ENCODE peak calls at places on chromosomes 11 and 22, in nine cellular contexts. O is esophagus squamous epithelium, K is HFF-Myc, D is dorsolateral prefrontal cortex, A is psoas muscle, P is astrocyte of the cerebellum, R is endothelial cell of umbilical vein, T is hepatocyte, B is AG10803. J is an unnamed sample.

GRCh38 chr11:128929991-128930390 is 12.7 kb downstream of the TP53AIP1 start:
- DNase-seq in A (no peak), P (peak), O (no peak), R (no peak), K (no peak), B (peak), T (no peak), D (no peak), J (peak)

GRCh38 chr22:21641417-21641794 is 696 bp upstream of the SDF2L1 start:
- DNase-seq in P (no peak), K (no peak), A (peak), B (peak), D (no peak), T (peak), O (no peak), R (peak), J (peak)

GRCh38 chr22:36355362-36355761 is 32.4 kb downstream of the MYH9 start:
- DNase-seq in O (no peak), R (no peak), B (peak), D (no peak), K (no peak), A (no peak), P (no peak), T (no peak), J (peak)

GRCh38 chr22:49372111-49372529 is 455.6 kb downstream of the BRD1 start:
- DNase-seq in D (no peak), R (no peak), B (no peak), T (no peak), K (no peak), A (no peak), P (no peak), O (no peak), J (no peak)

GRCh38 chr11:35083181-35084061 is 55.5 kb upstream of the CD44 start:
- DNase-seq in A (peak), D (peak), K (peak), B (peak), P (peak), R (no peak), O (peak), T (peak), J (peak)

GRCh38 chr22:17845340-17845739 is 71.1 kb upstream of the BID start:
- DNase-seq in B (no peak), K (no peak), O (no peak), A (no peak), R (no peak), D (no peak), T (no peak), P (no peak), J (no peak)

GRCh38 chr22:49507607-49508292 is 319.9 kb downstream of the BRD1 start:
- DNase-seq in T (no peak), A (no peak), O (no peak), K (no peak), P (no peak), D (no peak), R (no peak), B (no peak), J (no peak)

GRCh38 chr11:57224537-57224936 is 12.5 kb downstream of the APLNR start:
- DNase-seq in P (no peak), A (no peak), K (no peak), D (no peak), B (peak), R (no peak), O (no peak), T (no peak), J (peak)

GRCh38 chr11:89175796-89176195 is 1.9 kb upstream of the TYR start:
- DNase-seq in R (no peak), T (no peak), D (no peak), B (peak), K (no peak), P (no peak), A (no peak), O (no peak), J (peak)

GRCh38 chr11:20154381-20154780 is 5.9 kb downstream of the DBX1 start:
- DNase-seq in B (peak), R (no peak), D (no peak), P (no peak), A (no peak), K (no peak), O (no peak), T (no peak), J (peak)

GRCh38 chr22:36753120-36753802 is 22.7 kb downstream of the IFT27 start:
- DNase-seq in T (peak), R (no peak), P (no peak), O (no peak), K (no peak), D (peak), A (no peak), B (no peak), J (no peak)

GRCh38 chr11:123069878-123070821 is 8.2 kb upstream of the HSPA8 start:
- DNase-seq in O (no peak), A (no peak), B (no peak), R (no peak), P (no peak), K (no peak), D (no peak), T (no peak), J (peak)

GRCh38 chr11:101582242-101583052 is 1.4 kb downstream of the TRPC6 start:
- DNase-seq in K (no peak), O (no peak), P (no peak), R (no peak), A (peak), B (no peak), T (peak), D (no peak), J (no peak)

GRCh38 chr11:9568854-9569587 is 4.4 kb upstream of the WEE1 start:
- DNase-seq in K (peak), T (peak), R (peak), P (peak), B (peak), D (no peak), A (peak), O (no peak), J (peak)

GRCh38 chr11:99452076-99452475 is 431.3 kb downstream of the CNTN5 start:
- DNase-seq in D (no peak), P (no peak), A (no peak), T (no peak), R (no peak), B (no peak), O (no peak), K (no peak), J (no peak)

GRCh38 chr11:19742595-19743292 is 30.1 kb downstream of the NAV2 start:
- DNase-seq in T (peak), K (peak), O (no peak), D (peak), R (peak), P (peak), A (peak), B (peak), J (peak)

DNA sequence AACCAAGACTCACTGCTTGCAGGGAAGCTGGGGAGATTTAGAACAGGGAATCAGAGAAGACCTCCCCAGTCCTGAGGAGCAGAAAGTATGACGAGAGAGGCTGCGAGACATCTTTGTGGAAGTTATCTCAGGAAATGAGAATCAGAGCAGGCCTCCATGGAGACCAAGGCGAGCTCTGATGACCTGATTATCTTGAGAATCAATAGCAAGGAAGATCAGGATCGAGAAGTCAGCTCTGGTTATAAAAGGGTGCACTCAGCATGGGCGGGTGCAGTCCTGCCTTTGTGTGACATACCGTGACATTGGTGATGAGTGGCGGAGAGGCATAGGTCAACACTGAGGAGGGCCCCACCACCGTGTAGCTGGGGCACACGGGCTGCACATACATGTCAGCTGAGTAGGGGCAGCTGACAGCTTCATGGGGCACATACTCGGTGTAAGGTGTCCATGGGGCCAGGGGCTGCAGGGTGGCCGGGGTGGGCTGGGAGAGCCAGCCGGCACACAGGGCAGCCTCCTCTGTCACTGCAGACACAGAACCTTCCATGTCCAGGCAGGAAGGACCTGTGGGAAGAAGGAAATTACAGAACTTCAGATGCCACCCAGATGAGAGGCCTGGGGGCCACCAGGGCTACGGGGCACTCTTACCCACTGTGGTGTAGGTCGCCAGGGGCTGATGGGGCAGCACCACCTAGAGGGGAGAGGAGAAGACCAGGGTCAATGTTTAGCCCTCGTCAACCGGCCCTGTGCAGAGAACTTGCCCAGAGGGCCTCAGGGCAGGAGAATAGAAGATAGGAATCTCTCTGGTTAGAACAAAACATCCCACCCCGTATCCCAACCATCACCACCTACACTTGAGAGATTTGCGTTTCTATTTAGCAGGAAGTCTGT is 21.7 kb downstream of the POU2AF1 start:
- DNase-seq in D (no peak), A (no peak), T (no peak), O (no peak), R (no peak), B (no peak), K (no peak), P (no peak), J (no peak)
- TF ChIP-seq CTCF in D (no peak), A (no peak), T (no peak), O (no peak), R (no peak), B (no peak), K (no peak), P (no peak), J (no peak)

DNA sequence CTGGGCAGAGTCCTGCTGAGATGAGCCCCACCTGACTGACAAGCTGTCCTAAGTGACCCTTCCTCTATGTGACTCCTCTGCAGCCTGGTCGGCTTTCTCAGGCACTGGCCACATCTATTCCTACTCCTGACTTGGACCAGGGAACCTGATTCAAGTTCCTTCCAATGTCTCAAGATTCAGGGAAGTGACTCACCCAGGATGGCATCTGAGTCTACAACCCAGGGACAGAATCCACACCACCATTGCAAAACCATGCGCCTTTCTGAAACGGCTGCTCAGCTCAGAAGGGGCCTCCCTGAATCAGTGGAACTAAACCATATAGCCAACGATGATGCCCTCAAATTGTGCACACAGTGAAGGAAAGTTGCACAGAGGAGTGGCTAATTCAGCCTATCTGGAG is 63.9 kb upstream of the CSNK2A3 start:
- DNase-seq in T (no peak), K (no peak), B (peak), P (peak), A (no peak), D (no peak), R (no peak), O (no peak), J (peak)
- H3K4me3 ChIP-seq in T (no peak), K (no peak), B (no peak), P (no peak), A (no peak), D (no peak), R (no peak), O (no peak), J (no peak)

DNA sequence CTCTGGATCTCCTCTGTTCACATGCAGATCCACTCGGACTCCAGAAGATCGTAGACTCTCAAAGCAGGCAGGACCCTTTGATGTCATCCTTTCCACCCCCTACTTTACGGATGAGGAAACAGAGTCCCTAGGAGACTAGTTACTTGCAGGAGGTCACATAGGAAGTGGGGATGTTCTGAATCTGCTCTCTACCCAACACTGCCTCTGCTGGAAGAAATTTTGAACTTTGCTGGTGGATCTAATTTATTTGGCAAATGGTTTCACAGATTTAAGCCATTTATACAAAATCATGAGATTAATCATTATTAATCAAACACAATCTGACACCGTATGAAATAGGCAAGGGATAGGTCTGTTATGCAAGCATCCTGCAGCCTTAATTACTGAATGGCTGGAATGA is 55.0 kb upstream of the USP47 start:
- DNase-seq in B (peak), R (peak), K (no peak), P (peak), O (no peak), T (peak), D (no peak), A (no peak), J (peak)
- TF ChIP-seq CTCF in B (peak), R (peak), K (peak), P (peak), O (peak), T (peak), D (peak), A (peak), J (peak)

DNA sequence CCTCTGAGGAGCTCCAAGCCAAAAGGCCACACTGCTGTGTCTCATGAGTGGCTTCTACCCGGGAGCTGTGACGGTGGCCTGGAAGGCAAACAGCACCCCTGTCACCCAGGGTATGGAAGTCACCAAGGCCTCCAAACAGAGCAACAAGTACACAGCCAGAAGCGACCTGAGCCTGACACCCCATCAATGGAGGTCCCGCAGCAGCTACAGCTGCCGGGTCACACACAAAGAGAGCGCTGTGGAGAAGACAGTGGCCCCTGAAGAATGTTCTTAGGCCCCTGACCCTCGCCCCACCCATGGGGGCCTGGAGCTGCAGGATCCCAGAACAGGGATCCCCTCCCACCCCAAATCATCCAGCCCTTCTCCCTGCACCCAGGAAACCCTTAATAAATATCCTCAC is 4.9 kb downstream of the RFPL2 start:
- DNase-seq in A (no peak), R (no peak), P (no peak), T (no peak), D (no peak), O (no peak), K (no peak), B (no peak), J (no peak)
- H3K4me3 ChIP-seq in A (no peak), R (no peak), P (no peak), T (no peak), D (no peak), O (no peak), K (no peak), B (no peak), J (no peak)

GRCh38 chr11:119155733-119156492 is 7.1 kb downstream of the ABCG4 start:
- DNase-seq in T (no peak), B (no peak), O (no peak), P (no peak), D (no peak), R (no peak), K (no peak), A (no peak), J (no peak)
- TF ChIP-seq CTCF in T (no peak), B (peak), O (no peak), P (no peak), D (no peak), R (peak), K (peak), A (no peak), J (peak)

GRCh38 chr22:39170825-39171622 is 18.5 kb upstream of the CBX7 start:
- DNase-seq in P (no peak), K (no peak), A (peak), D (peak), B (peak), T (peak), O (no peak), R (peak), J (peak)

GRCh38 chr22:39173050-39173706 is 20.7 kb upstream of the CBX7 start:
- DNase-seq in K (no peak), P (no peak), D (no peak), O (no peak), B (no peak), T (no peak), A (no peak), R (no peak), J (no peak)

GRCh38 chr22:39166547-39166946 is 14.1 kb upstream of the CBX7 start:
- DNase-seq in B (no peak), K (no peak), O (no peak), A (no peak), D (no peak), T (no peak), P (no peak), R (no peak), J (no peak)

GRCh38 chr22:39171623-39172264 is 19.3 kb upstream of the CBX7 start:
- DNase-seq in P (no peak), A (no peak), R (no peak), K (no peak), T (no peak), B (no peak), D (no peak), O (no peak), J (no peak)

GRCh38 chr22:39169797-39170466 is 17.5 kb upstream of the CBX7 start:
- DNase-seq in A (no peak), P (no peak), B (no peak), T (no peak), R (no peak), D (no peak), K (no peak), O (no peak), J (no peak)
- H3K4me3 ChIP-seq in A (no peak), P (no peak), B (no peak), T (no peak), R (no peak), D (no peak), K (no peak), O (no peak), J (no peak)

GRCh38 chr11:76661835-76662434 is 8.6 kb downstream of the LRRC32 start:
- DNase-seq in T (no peak), B (no peak), R (no peak), K (no peak), O (no peak), D (peak), P (no peak), A (no peak), J (peak)
- TF ChIP-seq CTCF in T (no peak), B (no peak), R (no peak), K (no peak), O (no peak), D (no peak), P (no peak), A (no peak), J (no peak)

DNA sequence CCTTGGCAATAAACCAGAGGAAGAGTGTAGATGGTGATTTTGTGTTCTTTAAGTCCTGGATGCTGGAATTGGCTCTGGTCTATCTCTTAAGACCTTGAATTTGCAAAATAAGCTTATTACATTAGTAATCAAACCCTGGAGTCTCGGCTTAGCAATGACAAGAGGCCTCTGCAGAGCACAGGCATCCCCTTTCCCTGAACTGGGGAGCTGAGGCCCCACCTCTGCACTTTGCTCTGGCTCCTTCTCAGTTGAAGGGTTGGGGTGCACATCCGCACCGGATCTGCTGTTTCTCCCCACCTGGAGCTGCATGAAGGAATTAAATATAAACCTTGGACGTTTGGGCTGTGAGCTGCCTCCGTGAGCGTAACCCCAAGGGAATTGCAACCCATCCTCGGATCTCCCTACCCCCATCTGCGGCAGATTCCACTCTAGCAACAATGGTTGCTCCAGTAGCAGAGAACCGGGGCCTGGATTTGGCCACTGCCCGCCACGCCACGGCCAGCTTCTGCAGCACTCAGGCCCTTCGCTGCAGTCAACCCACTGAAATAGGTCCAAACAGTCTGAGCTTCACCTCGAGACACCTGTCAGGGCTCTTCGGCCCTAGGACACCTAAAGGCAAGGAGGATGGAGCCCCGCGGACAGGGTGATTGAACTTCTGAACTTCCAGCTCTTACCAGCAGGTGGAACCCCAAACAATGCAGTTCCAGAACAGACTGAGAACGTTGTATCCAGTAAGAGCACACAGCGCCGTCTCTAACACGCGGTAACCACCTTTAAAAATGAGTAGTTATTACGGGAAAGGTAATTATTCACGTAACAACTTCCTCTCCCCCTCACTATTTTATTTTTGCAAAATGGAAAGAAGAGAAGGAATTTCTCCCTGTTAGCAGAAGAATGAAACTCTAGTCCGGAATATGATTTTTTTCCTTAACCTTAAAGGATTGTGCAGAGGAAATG is 54.8 kb upstream of the CAPRIN1 start:
- DNase-seq in K (peak), P (peak), D (peak), R (peak), A (peak), T (peak), O (peak), B (peak), J (peak)
- H3K4me3 ChIP-seq in K (no peak), P (no peak), D (peak), R (no peak), A (no peak), T (no peak), O (no peak), B (no peak), J (peak)

DNA sequence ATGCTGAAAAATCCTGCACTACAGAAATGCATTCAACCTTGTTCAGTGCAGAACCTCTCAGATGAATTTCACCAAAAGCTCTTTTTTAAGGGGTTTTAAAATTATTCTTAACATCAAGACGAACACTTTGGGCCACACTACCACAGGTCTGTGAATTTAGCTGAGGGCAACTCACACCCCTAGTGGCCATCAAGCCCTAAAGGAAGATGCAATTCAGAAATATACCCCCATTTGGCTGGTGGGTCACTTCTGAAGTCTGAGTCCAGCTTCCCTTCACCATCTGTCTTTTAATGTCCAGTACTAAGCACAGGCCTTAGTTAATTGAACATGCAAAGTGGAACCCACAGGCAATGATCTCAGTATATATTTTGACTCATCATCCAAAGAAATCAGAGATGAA is 50.5 kb downstream of the FAM76B start:
- DNase-seq in K (no peak), T (no peak), D (no peak), P (no peak), B (no peak), O (no peak), A (no peak), R (no peak), J (no peak)
- TF ChIP-seq CTCF in K (peak), T (no peak), D (no peak), P (no peak), B (peak), O (no peak), A (no peak), R (peak), J (peak)

GRCh38 chr11:3641191-3641590 is 601 bp downstream of the ART5 start:
- DNase-seq in O (no peak), A (peak), R (no peak), B (no peak), D (no peak), T (no peak), P (no peak), K (no peak), J (no peak)
- H3K4me3 ChIP-seq in O (no peak), A (no peak), R (no peak), B (no peak), D (no peak), T (no peak), P (no peak), K (no peak), J (no peak)

J was measured in fibroblast of the aortic adventitia.